ENCODE peak calls at places on chromosomes 7 and 10, in ten cellular contexts. C, W, O, J, N, U, K, T, S and E are unnamed samples.

GRCh38 chr7:159045839-159046238 is 98.8 kb downstream of the VIPR2 start:
- DNase-seq in C (no peak), W (no peak), O (no peak), J (no peak), N (no peak), U (no peak), K (no peak), T (no peak), S (no peak), E (no peak)

GRCh38 chr7:379456-380225 is 89.7 kb downstream of the FOXL3 start:
- DNase-seq in C (peak; percentile 30), W (no peak), O (peak; percentile 66), J (no peak), N (peak; percentile 66), U (peak; percentile 44), K (no peak), T (no peak), S (peak; percentile 57), E (no peak)

GRCh38 chr7:20083781-20084180 is 133.4 kb downstream of the MACC1 start:
- DNase-seq in C (no peak), W (no peak), O (no peak), J (no peak), N (no peak), U (no peak), K (peak; percentile 83), T (peak; percentile 67), S (no peak), E (no peak)

GRCh38 chr7:134859783-134860182 is 80.3 kb downstream of the CALD1 start:
- DNase-seq in C (no peak), W (no peak), O (no peak), J (no peak), N (no peak), U (no peak), K (no peak), T (no peak), S (no peak), E (no peak)

GRCh38 chr10:123038782-123039631 is 30.2 kb downstream of the ACADSB start:
- DNase-seq in C (no peak), W (no peak), O (no peak), J (no peak), N (no peak), U (no peak), K (no peak), T (no peak), S (no peak), E (no peak)

GRCh38 chr10:24958701-24959392 is 6.4 kb upstream of the PRTFDC1 start:
- DNase-seq in C (no peak), W (no peak), O (no peak), J (peak; percentile 42), N (no peak), U (no peak), K (no peak), T (no peak), S (no peak), E (no peak)

GRCh38 chr10:49264177-49264677 is 34.7 kb upstream of the C10orf71 start:
- DNase-seq in C (no peak), W (no peak), O (no peak), J (no peak), N (no peak), U (no peak), K (no peak), T (no peak), S (no peak), E (no peak)

GRCh38 chr7:2870471-2870941 is 26.4 kb upstream of the GNA12 start:
- DNase-seq in C (peak; percentile 67), W (peak; percentile 53), O (peak; percentile 59), J (peak; percentile 87), N (no peak), U (peak; percentile 81), K (peak; percentile 68), T (peak; percentile 46), S (peak; percentile 84), E (no peak)

GRCh38 chr7:106568680-106569499 is 92.1 kb downstream of the CCDC71L start:
- DNase-seq in C (no peak), W (no peak), O (peak; percentile 49), J (no peak), N (no peak), U (no peak), K (peak; percentile 41), T (peak; percentile 77), S (no peak), E (no peak)

GRCh38 chr7:106569500-106569929 is 91.4 kb downstream of the CCDC71L start:
- DNase-seq in C (no peak), W (no peak), O (no peak), J (no peak), N (peak; percentile 16), U (no peak), K (peak; percentile 12), T (no peak), S (no peak), E (no peak)

GRCh38 chr7:106566174-106566573 is 94.8 kb downstream of the CCDC71L start:
- DNase-seq in C (no peak), W (no peak), O (no peak), J (no peak), N (no peak), U (no peak), K (no peak), T (no peak), S (no peak), E (no peak)

GRCh38 chr7:106566672-106567071 is 94.3 kb downstream of the CCDC71L start:
- DNase-seq in C (no peak), W (no peak), O (no peak), J (no peak), N (no peak), U (no peak), K (no peak), T (no peak), S (no peak), E (no peak)

DNA sequence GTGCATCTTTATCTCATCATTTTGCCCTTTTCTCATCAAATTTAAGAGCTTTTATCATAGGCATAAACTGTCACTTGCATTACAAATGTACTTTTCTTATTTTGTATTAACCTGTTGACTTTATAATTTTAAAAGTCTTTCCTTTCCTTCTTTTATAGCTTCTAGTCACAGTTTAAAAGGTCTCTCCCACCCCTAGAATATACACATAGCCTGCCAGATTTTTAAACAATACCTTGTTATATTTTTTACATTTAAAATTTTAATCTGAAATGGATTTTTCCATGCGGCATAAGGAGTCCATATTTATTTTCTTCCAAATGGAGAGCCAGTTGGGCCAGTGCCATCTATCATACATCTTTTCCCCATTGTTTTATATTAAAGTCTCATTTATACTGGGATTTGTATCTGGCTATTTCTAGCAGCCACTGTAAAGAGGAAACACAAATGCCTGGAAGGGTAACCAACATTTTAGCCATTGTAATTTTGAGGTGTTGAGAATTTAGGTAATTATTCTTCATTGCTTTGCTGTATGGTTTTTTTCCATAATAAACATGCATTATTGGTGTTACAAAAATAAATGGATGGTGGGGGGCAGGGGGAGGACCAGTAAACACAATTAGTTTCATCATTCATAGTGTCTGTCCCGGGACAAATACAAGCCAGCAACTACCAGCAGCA is 92.8 kb downstream of the CCDC71L start:
- DNase-seq in C (no peak), W (no peak), O (no peak), J (no peak), N (no peak), U (no peak), K (no peak), T (no peak), S (no peak), E (no peak)
- TF ChIP-seq CTCF in C (no peak), W (no peak), O (no peak), J (no peak), N (no peak), U (no peak), K (no peak), T (no peak), S (no peak), E (no peak)

GRCh38 chr7:106823631-106824030 is 41.5 kb upstream of the PIK3CG start:
- DNase-seq in C (no peak), W (no peak), O (no peak), J (no peak), N (no peak), U (no peak), K (peak; percentile 75), T (no peak), S (no peak), E (no peak)

GRCh38 chr7:106824458-106824857 is 40.6 kb upstream of the PIK3CG start:
- DNase-seq in C (no peak), W (no peak), O (no peak), J (no peak), N (no peak), U (no peak), K (peak; percentile 75), T (no peak), S (no peak), E (no peak)

GRCh38 chr7:106829496-106829895 is 35.6 kb upstream of the PIK3CG start:
- DNase-seq in C (no peak), W (no peak), O (no peak), J (no peak), N (no peak), U (no peak), K (no peak), T (no peak), S (no peak), E (no peak)
- H3K27ac ChIP-seq in C (no peak overlapping the region), W (no peak overlapping the region), O (no peak overlapping the region), J (no peak overlapping the region), N (no peak overlapping the region), U (no peak overlapping the region), K (no peak overlapping the region), T (no peak overlapping the region), S (no peak overlapping the region), E (no peak overlapping the region)

GRCh38 chr7:16080131-16080530 is 341.2 kb downstream of the CRPPA start:
- DNase-seq in C (no peak), W (no peak), O (no peak), J (no peak), N (no peak), U (no peak), K (no peak), T (no peak), S (no peak), E (no peak)

GRCh38 chr7:16083931-16084330 is 337.4 kb downstream of the CRPPA start:
- DNase-seq in C (no peak), W (no peak), O (peak; percentile 14), J (no peak), N (no peak), U (no peak), K (peak; percentile 75), T (peak; percentile 80), S (no peak), E (no peak)

GRCh38 chr7:16079723-16080122 is 341.6 kb downstream of the CRPPA start:
- DNase-seq in C (no peak), W (no peak), O (no peak), J (no peak), N (no peak), U (no peak), K (no peak), T (no peak), S (no peak), E (no peak)

DNA sequence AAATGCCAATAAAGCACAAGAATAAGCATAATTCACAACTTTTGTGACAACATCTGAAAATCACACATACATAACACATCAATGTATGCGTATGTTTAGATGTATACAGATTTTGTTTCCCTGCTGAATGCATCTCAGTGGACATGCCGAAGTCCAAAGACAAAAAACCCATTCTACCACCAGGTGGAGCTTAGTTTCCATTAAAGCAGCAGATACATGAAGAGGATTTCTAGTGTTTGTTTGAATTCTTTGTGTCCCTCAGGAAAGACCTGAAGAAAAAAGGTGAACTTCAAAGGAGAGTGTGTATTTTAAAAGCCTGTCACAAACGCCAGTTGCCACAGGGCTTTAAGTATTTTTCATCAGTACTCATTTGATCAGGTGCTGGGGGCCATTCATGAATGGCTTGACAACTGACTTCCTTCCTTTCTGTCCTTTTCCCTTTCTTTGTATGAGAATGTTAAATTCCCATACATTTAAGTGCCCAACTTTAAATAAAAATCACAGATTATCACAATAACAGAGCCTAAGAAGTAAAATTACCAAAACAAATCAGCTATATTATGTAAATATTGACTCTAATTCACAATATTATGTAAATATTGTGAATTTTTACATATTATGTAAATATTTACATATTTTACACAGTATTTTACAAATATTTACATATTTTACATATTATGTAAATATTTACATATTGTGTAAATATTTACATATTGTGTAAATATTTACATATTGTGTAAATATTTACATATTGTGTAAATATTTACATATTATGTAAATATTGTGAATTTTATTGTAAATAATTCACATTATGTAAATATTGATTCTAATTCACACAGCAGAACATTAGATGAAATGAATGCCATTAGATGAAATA is 343.0 kb downstream of the CRPPA start:
- DNase-seq in C (peak; percentile 60), W (no peak), O (peak; percentile 78), J (peak; percentile 48), N (no peak), U (no peak), K (peak; percentile 76), T (peak; percentile 38), S (no peak), E (no peak)
- TF ChIP-seq CTCF in C (peak; percentile 38), W (peak; percentile 54), O (peak; percentile 80), J (peak; percentile 72), N (peak; percentile 59), U (peak; percentile 79), K (peak; percentile 89), T (peak; percentile 82), S (peak; percentile 68), E (peak; percentile 65)

GRCh38 chr10:93462371-93462770 is 19.8 kb downstream of the MYOF start:
- DNase-seq in C (no peak), W (no peak), O (no peak), J (no peak), N (no peak), U (no peak), K (no peak), T (no peak), S (no peak), E (no peak)
- H3K27ac ChIP-seq in C (peak overlapping the region; percentile 61), W (no peak overlapping the region), O (no peak overlapping the region), J (peak overlapping the region; percentile 3), N (peak overlapping the region; percentile 94), U (no peak overlapping the region), K (peak overlapping the region; percentile 99), T (peak overlapping the region; percentile 99), S (no peak overlapping the region), E (peak overlapping the region; percentile 89)